ENCODE peak calls at places on chromosomes 11 and 22, in nine cellular contexts. One of them, this sample, is unnamed.

GRCh38 chr22:50205781-50206569 is 5.2 kb downstream of the SELENOO start:
- DNase-seq in GM13977: no peak
- DNase-seq in stomach: no peak
- DNase-seq in AG09319: no peak
- DNase-seq in HFFc6: no peak
- DNase-seq in astrocyte: no peak
- DNase-seq in cardiac fibroblast: no peak
- DNase-seq in CD14-positive monocyte: no peak
- DNase-seq in fibroblast of mammary gland: no peak
- DNase-seq in this sample: no peak

GRCh38 chr11:93662177-93662575 is 694 bp downstream of the CEP295 start:
- DNase-seq in GM13977: no peak
- DNase-seq in stomach: no peak
- DNase-seq in AG09319: no peak
- DNase-seq in HFFc6: no peak
- DNase-seq in astrocyte: no peak
- DNase-seq in cardiac fibroblast: no peak
- DNase-seq in CD14-positive monocyte: no peak
- DNase-seq in fibroblast of mammary gland: no peak
- DNase-seq in this sample: no peak

GRCh38 chr11:112977620-112978212 is 16.5 kb downstream of the NCAM1 start:
- DNase-seq in GM13977: no peak
- DNase-seq in stomach: no peak
- DNase-seq in AG09319: no peak
- DNase-seq in HFFc6: no peak
- DNase-seq in astrocyte: peak
- DNase-seq in cardiac fibroblast: peak
- DNase-seq in CD14-positive monocyte: peak
- DNase-seq in fibroblast of mammary gland: peak
- DNase-seq in this sample: no peak

GRCh38 chr22:45754822-45755221 is 83.2 kb downstream of the ATXN10 start:
- DNase-seq in GM13977: no peak
- DNase-seq in stomach: no peak
- DNase-seq in AG09319: no peak
- DNase-seq in HFFc6: no peak
- DNase-seq in astrocyte: no peak
- DNase-seq in cardiac fibroblast: no peak
- DNase-seq in CD14-positive monocyte: no peak
- DNase-seq in fibroblast of mammary gland: no peak
- DNase-seq in this sample: no peak

GRCh38 chr11:108008656-108009496 is at the start of gene CUL5:
- DNase-seq in GM13977: peak
- DNase-seq in stomach: peak
- DNase-seq in AG09319: peak
- DNase-seq in HFFc6: peak
- DNase-seq in astrocyte: peak
- DNase-seq in cardiac fibroblast: peak
- DNase-seq in CD14-positive monocyte: peak
- DNase-seq in fibroblast of mammary gland: peak
- DNase-seq in this sample: peak

GRCh38 chr22:38286915-38287669 is 14.3 kb upstream of the TMEM184B start:
- DNase-seq in GM13977: no peak
- DNase-seq in stomach: no peak
- DNase-seq in AG09319: no peak
- DNase-seq in HFFc6: no peak
- DNase-seq in astrocyte: no peak
- DNase-seq in cardiac fibroblast: no peak
- DNase-seq in CD14-positive monocyte: no peak
- DNase-seq in fibroblast of mammary gland: no peak
- DNase-seq in this sample: no peak

GRCh38 chr22:38238519-38239051 is 34.2 kb downstream of the TMEM184B start:
- DNase-seq in GM13977: no peak
- DNase-seq in stomach: no peak
- DNase-seq in AG09319: no peak
- DNase-seq in HFFc6: no peak
- DNase-seq in astrocyte: no peak
- DNase-seq in cardiac fibroblast: peak
- DNase-seq in CD14-positive monocyte: no peak
- DNase-seq in fibroblast of mammary gland: peak
- DNase-seq in this sample: no peak

GRCh38 chr11:102360681-102361080 is 13.7 kb downstream of the BIRC2 start:
- DNase-seq in GM13977: no peak
- DNase-seq in stomach: no peak
- DNase-seq in AG09319: no peak
- DNase-seq in HFFc6: no peak
- DNase-seq in astrocyte: no peak
- DNase-seq in cardiac fibroblast: no peak
- DNase-seq in CD14-positive monocyte: no peak
- DNase-seq in fibroblast of mammary gland: no peak
- DNase-seq in this sample: no peak

DNA sequence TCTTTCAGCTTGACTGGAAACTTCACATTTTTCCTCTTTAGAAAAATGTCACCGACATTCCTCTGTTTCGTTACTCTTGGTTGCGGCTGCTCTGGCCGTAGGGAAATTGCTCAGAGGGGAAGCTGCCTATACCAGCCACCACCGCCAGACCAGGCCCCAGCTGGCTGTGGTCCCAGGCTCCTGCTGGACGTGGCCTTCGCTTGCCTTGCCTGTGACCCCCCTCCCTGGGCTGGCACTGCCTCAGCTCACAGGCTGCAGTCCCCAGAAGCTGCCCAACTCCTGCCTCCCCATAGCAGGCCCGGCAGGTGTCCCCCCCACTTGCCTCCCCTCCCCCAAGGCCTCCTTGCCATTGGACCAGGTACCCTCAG is 197.7 kb downstream of the MN1 start:
- DNase-seq in GM13977: no peak
- DNase-seq in stomach: no peak
- DNase-seq in AG09319: no peak
- DNase-seq in HFFc6: no peak
- DNase-seq in astrocyte: peak
- DNase-seq in cardiac fibroblast: peak
- DNase-seq in CD14-positive monocyte: no peak
- DNase-seq in fibroblast of mammary gland: no peak
- DNase-seq in this sample: no peak
- TF ChIP-seq CTCF in GM13977: no peak
- TF ChIP-seq CTCF in stomach: no peak
- TF ChIP-seq CTCF in AG09319: no peak
- TF ChIP-seq CTCF in HFFc6: no peak
- TF ChIP-seq CTCF in astrocyte: no peak
- TF ChIP-seq CTCF in cardiac fibroblast: no peak
- TF ChIP-seq CTCF in CD14-positive monocyte: no peak
- TF ChIP-seq CTCF in fibroblast of mammary gland: no peak
- TF ChIP-seq CTCF in this sample: peak

DNA sequence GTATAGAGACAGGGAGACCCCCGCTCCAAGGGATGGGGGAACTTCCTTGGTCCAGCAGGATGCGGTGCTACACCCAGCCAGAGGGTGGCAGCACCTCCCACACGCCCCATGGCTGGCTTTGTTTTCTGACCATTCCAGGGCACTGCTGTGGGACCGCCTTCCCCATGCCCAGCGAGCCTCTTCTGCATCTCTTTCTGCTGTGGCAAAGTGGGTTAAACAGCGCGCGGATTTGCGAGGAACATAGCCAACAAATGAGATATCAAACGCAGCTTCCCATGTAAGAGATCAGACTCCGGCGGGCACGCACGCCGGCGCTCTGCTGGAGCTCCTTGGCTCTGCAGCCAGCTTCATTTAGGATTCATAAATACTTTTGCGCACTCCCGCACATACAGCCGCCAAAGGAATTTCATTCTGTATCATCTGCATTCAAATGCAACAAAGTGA is 485.8 kb upstream of the CADM1 start:
- DNase-seq in GM13977: peak
- DNase-seq in stomach: no peak
- DNase-seq in AG09319: no peak
- DNase-seq in HFFc6: no peak
- DNase-seq in astrocyte: no peak
- DNase-seq in cardiac fibroblast: no peak
- DNase-seq in CD14-positive monocyte: no peak
- DNase-seq in fibroblast of mammary gland: no peak
- DNase-seq in this sample: no peak
- TF ChIP-seq CTCF in GM13977: peak
- TF ChIP-seq CTCF in stomach: no peak
- TF ChIP-seq CTCF in AG09319: no peak
- TF ChIP-seq CTCF in HFFc6: peak
- TF ChIP-seq CTCF in astrocyte: peak
- TF ChIP-seq CTCF in cardiac fibroblast: peak
- TF ChIP-seq CTCF in CD14-positive monocyte: peak
- TF ChIP-seq CTCF in fibroblast of mammary gland: no peak
- TF ChIP-seq CTCF in this sample: peak

GRCh38 chr22:21918466-21919185 is 34.0 kb downstream of the PPM1F start:
- DNase-seq in GM13977: no peak
- DNase-seq in stomach: no peak
- DNase-seq in AG09319: no peak
- DNase-seq in HFFc6: no peak
- DNase-seq in astrocyte: no peak
- DNase-seq in cardiac fibroblast: no peak
- DNase-seq in CD14-positive monocyte: no peak
- DNase-seq in fibroblast of mammary gland: no peak
- DNase-seq in this sample: no peak

GRCh38 chr22:21917959-21918261 is 34.7 kb downstream of the PPM1F start:
- DNase-seq in GM13977: no peak
- DNase-seq in stomach: no peak
- DNase-seq in AG09319: no peak
- DNase-seq in HFFc6: no peak
- DNase-seq in astrocyte: no peak
- DNase-seq in cardiac fibroblast: no peak
- DNase-seq in CD14-positive monocyte: no peak
- DNase-seq in fibroblast of mammary gland: no peak
- DNase-seq in this sample: no peak

GRCh38 chr22:21915624-21916308 is 36.9 kb downstream of the PPM1F start:
- DNase-seq in GM13977: no peak
- DNase-seq in stomach: no peak
- DNase-seq in AG09319: no peak
- DNase-seq in HFFc6: no peak
- DNase-seq in astrocyte: no peak
- DNase-seq in cardiac fibroblast: no peak
- DNase-seq in CD14-positive monocyte: no peak
- DNase-seq in fibroblast of mammary gland: no peak
- DNase-seq in this sample: no peak

GRCh38 chr22:21917206-21917958 is 35.3 kb downstream of the PPM1F start:
- DNase-seq in GM13977: no peak
- DNase-seq in stomach: peak
- DNase-seq in AG09319: no peak
- DNase-seq in HFFc6: no peak
- DNase-seq in astrocyte: peak
- DNase-seq in cardiac fibroblast: no peak
- DNase-seq in CD14-positive monocyte: no peak
- DNase-seq in fibroblast of mammary gland: no peak
- DNase-seq in this sample: no peak

GRCh38 chr22:21916309-21916918 is 36.2 kb downstream of the PPM1F start:
- DNase-seq in GM13977: no peak
- DNase-seq in stomach: no peak
- DNase-seq in AG09319: no peak
- DNase-seq in HFFc6: no peak
- DNase-seq in astrocyte: no peak
- DNase-seq in cardiac fibroblast: no peak
- DNase-seq in CD14-positive monocyte: no peak
- DNase-seq in fibroblast of mammary gland: no peak
- DNase-seq in this sample: no peak
- TF ChIP-seq CTCF in GM13977: no peak
- TF ChIP-seq CTCF in stomach: no peak
- TF ChIP-seq CTCF in AG09319: no peak
- TF ChIP-seq CTCF in HFFc6: no peak
- TF ChIP-seq CTCF in astrocyte: no peak
- TF ChIP-seq CTCF in cardiac fibroblast: no peak
- TF ChIP-seq CTCF in CD14-positive monocyte: no peak
- TF ChIP-seq CTCF in fibroblast of mammary gland: no peak
- TF ChIP-seq CTCF in this sample: no peak

DNA sequence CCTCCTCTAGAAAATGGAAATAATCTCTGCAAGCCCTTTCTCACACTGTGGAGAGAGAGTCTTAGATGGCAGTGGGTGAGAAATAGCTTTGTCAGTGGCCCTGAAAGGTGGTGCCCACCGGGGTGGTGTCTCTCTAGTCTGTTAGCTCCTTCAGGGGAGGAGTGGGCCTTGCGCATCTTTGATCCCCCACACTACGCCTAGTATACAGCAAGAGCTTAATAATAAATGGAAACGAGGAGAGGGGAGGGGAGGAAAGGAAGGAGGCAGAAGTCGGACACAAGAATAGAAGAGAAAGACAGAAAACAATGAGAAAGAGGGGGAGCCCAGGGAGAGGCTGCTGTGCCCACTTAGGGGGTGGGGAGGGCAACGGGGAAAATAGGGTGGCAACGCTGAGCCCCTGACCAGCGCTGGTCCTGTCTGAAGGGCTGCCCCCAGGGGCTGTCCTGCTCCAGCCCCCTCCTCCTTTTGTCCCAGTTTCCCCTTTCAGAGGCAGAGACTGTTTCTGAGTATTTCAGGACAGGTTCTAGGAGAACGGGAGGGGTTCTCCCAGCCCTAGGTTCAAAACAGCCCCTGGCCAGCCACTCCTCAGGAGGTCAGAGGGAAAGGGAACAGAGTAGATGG is 1.2 kb downstream of the ARRB1 start:
- DNase-seq in GM13977: no peak
- DNase-seq in stomach: no peak
- DNase-seq in AG09319: no peak
- DNase-seq in HFFc6: no peak
- DNase-seq in astrocyte: no peak
- DNase-seq in cardiac fibroblast: no peak
- DNase-seq in CD14-positive monocyte: no peak
- DNase-seq in fibroblast of mammary gland: no peak
- DNase-seq in this sample: no peak
- TF ChIP-seq CTCF in GM13977: no peak
- TF ChIP-seq CTCF in stomach: no peak
- TF ChIP-seq CTCF in AG09319: no peak
- TF ChIP-seq CTCF in HFFc6: no peak
- TF ChIP-seq CTCF in astrocyte: no peak
- TF ChIP-seq CTCF in cardiac fibroblast: no peak
- TF ChIP-seq CTCF in CD14-positive monocyte: no peak
- TF ChIP-seq CTCF in fibroblast of mammary gland: no peak
- TF ChIP-seq CTCF in this sample: no peak

GRCh38 chr11:44104472-44105294 is 9.2 kb downstream of the EXT2 start:
- DNase-seq in GM13977: no peak
- DNase-seq in stomach: no peak
- DNase-seq in AG09319: no peak
- DNase-seq in HFFc6: no peak
- DNase-seq in astrocyte: no peak
- DNase-seq in cardiac fibroblast: peak
- DNase-seq in CD14-positive monocyte: no peak
- DNase-seq in fibroblast of mammary gland: no peak
- DNase-seq in this sample: no peak
- TF ChIP-seq CTCF in GM13977: no peak
- TF ChIP-seq CTCF in stomach: no peak
- TF ChIP-seq CTCF in AG09319: no peak
- TF ChIP-seq CTCF in HFFc6: peak
- TF ChIP-seq CTCF in astrocyte: no peak
- TF ChIP-seq CTCF in cardiac fibroblast: peak
- TF ChIP-seq CTCF in CD14-positive monocyte: no peak
- TF ChIP-seq CTCF in fibroblast of mammary gland: peak
- TF ChIP-seq CTCF in this sample: peak

GRCh38 chr22:48315415-48316244 is 1512.0 kb downstream of the BRD1 start:
- DNase-seq in GM13977: no peak
- DNase-seq in stomach: peak
- DNase-seq in AG09319: no peak
- DNase-seq in HFFc6: no peak
- DNase-seq in astrocyte: no peak
- DNase-seq in cardiac fibroblast: no peak
- DNase-seq in CD14-positive monocyte: no peak
- DNase-seq in fibroblast of mammary gland: no peak
- DNase-seq in this sample: peak
- TF ChIP-seq CTCF in GM13977: no peak
- TF ChIP-seq CTCF in stomach: no peak
- TF ChIP-seq CTCF in AG09319: no peak
- TF ChIP-seq CTCF in HFFc6: no peak
- TF ChIP-seq CTCF in astrocyte: no peak
- TF ChIP-seq CTCF in cardiac fibroblast: no peak
- TF ChIP-seq CTCF in CD14-positive monocyte: no peak
- TF ChIP-seq CTCF in fibroblast of mammary gland: no peak
- TF ChIP-seq CTCF in this sample: no peak

This sample was measured in chondrocyte.